ENCODE peak calls at places on chromosomes 11 and 22, in four cellular contexts. L is AG09319, B is lung, D is IMR-90. S is an unnamed sample.

GRCh38 chr22:28607710-28608109 is 71.9 kb downstream of the TTC28 start:
- DNase-seq in D (peak), L (no peak), B (no peak), S (no peak)

GRCh38 chr22:44795701-44796630 is 43.6 kb downstream of the ARHGAP8 start:
- DNase-seq in L (no peak), B (no peak), D (no peak), S (no peak)

GRCh38 chr11:59857444-59858434 is 8.5 kb downstream of the TCN1 start:
- DNase-seq in L (no peak), D (no peak), B (no peak), S (no peak)

GRCh38 chr22:45977551-45978274 is 751 bp upstream of the WNT7B start:
- DNase-seq in D (peak), L (no peak), B (no peak), S (peak)

GRCh38 chr11:121329786-121330395 is 37.3 kb downstream of the SC5D start:
- DNase-seq in L (no peak), D (no peak), B (no peak), S (no peak)

GRCh38 chr11:9754041-9754471 is 90.2 kb downstream of the SWAP70 start:
- DNase-seq in L (no peak), D (no peak), B (no peak), S (no peak)

GRCh38 chr11:35267504-35267903 is 128.5 kb downstream of the CD44 start:
- DNase-seq in D (peak), B (no peak), L (no peak), S (no peak)

GRCh38 chr22:45343143-45343542 is 33.4 kb downstream of the FAM118A start:
- DNase-seq in D (no peak), L (no peak), B (no peak), S (no peak)

GRCh38 chr11:132943737-132944556 is 588.4 kb downstream of the OPCML start:
- DNase-seq in B (no peak), L (no peak), D (no peak), S (no peak)

GRCh38 chr11:101848262-101848661 is 66.5 kb upstream of the CEP126 start:
- DNase-seq in L (no peak), D (peak), B (no peak), S (no peak)

GRCh38 chr11:102430158-102430836 is 22.3 kb downstream of the TMEM123 start:
- DNase-seq in L (no peak), B (no peak), D (peak), S (no peak)

GRCh38 chr22:48494968-48495750 is 1332.5 kb downstream of the BRD1 start:
- DNase-seq in D (no peak), L (no peak), B (no peak), S (no peak)

GRCh38 chr11:73645972-73646631 is at the start of gene PLEKHB1:
- DNase-seq in L (no peak), D (no peak), B (no peak), S (no peak)

GRCh38 chr22:28943501-28943879 is 60.1 kb downstream of the ZNRF3 start:
- DNase-seq in L (no peak), D (no peak), B (peak), S (no peak)

GRCh38 chr11:84788220-84788619 is 838.9 kb downstream of the DLG2 start:
- DNase-seq in D (no peak), L (no peak), B (no peak), S (no peak)

GRCh38 chr11:12719221-12719620 is 45.0 kb downstream of the TEAD1 start:
- DNase-seq in B (no peak), D (peak), L (no peak), S (no peak)

GRCh38 chr22:46576556-46577351 is 39.3 kb upstream of the CELSR1 start:
- DNase-seq in B (no peak), D (peak), L (no peak), S (peak)

GRCh38 chr11:68935066-68935465 is 31.4 kb downstream of the IGHMBP2 start:
- DNase-seq in B (no peak), D (no peak), L (no peak), S (no peak)

GRCh38 chr11:134888821-134889220 is 476.8 kb upstream of the B3GAT1 start:
- DNase-seq in L (no peak), D (no peak), B (no peak), S (no peak)

GRCh38 chr11:130237282-130238006 is 77.3 kb downstream of the ZBTB44 start:
- DNase-seq in L (no peak), D (peak), B (no peak), S (no peak)

GRCh38 chr11:1228921-1229451 is 6.1 kb downstream of the MUC5B start:
- DNase-seq in D (no peak), L (no peak), B (no peak), S (no peak)

GRCh38 chr11:2932850-2933251 is 3.6 kb upstream of the PHLDA2 start:
- DNase-seq in L (no peak), B (no peak), D (peak), S (no peak)

GRCh38 chr22:48757581-48757980 is 1070.1 kb downstream of the BRD1 start:
- DNase-seq in B (no peak), L (no peak), D (no peak), S (no peak)

GRCh38 chr11:110296226-110297081 is at the start of gene RDX:
- DNase-seq in D (peak), L (peak), B (peak), S (peak)

GRCh38 chr11:128058580-128059208 is 528.7 kb downstream of the ETS1 start:
- DNase-seq in L (no peak), B (no peak), D (no peak), S (no peak)
- TF ChIP-seq CTCF in L (no peak), B (no peak), D (no peak), S (no peak)

GRCh38 chr11:72222907-72223614 is 1.5 kb upstream of the INPPL1 start:
- DNase-seq in L (peak), D (peak), B (peak), S (peak)
- TF ChIP-seq CTCF in L (peak), D (peak), B (peak), S (no peak)

GRCh38 chr22:32877196-32877595 is 75.7 kb downstream of the TIMP3 start:
- DNase-seq in B (no peak), L (no peak), D (no peak), S (no peak)
- TF ChIP-seq CTCF in B (no peak), L (no peak), D (no peak), S (no peak)

DNA sequence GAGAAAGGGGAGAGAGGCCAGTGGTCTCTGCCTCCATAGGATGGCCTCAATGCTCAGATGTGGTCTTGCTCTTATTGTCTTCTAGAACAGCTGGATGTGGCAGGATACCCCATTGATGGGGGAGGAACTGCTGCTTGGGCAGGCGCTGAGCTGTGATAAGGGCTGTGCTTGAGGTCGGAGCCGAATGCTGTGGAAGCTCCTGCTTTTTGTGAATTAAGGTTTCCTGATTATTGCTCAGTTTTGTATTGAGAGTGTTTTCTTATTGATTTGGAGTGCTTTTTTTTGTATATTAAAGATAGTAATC is 57.2 kb downstream of the CABIN1 start:
- DNase-seq in D (no peak), B (no peak), L (no peak), S (no peak)
- TF ChIP-seq CTCF in D (no peak), B (no peak), L (no peak), S (no peak)

GRCh38 chr11:67276821-67277230 is 10.6 kb downstream of the GRK2 start:
- DNase-seq in L (no peak), B (no peak), D (peak), S (no peak)
- TF ChIP-seq CTCF in L (peak), B (no peak), D (peak), S (no peak)

DNA sequence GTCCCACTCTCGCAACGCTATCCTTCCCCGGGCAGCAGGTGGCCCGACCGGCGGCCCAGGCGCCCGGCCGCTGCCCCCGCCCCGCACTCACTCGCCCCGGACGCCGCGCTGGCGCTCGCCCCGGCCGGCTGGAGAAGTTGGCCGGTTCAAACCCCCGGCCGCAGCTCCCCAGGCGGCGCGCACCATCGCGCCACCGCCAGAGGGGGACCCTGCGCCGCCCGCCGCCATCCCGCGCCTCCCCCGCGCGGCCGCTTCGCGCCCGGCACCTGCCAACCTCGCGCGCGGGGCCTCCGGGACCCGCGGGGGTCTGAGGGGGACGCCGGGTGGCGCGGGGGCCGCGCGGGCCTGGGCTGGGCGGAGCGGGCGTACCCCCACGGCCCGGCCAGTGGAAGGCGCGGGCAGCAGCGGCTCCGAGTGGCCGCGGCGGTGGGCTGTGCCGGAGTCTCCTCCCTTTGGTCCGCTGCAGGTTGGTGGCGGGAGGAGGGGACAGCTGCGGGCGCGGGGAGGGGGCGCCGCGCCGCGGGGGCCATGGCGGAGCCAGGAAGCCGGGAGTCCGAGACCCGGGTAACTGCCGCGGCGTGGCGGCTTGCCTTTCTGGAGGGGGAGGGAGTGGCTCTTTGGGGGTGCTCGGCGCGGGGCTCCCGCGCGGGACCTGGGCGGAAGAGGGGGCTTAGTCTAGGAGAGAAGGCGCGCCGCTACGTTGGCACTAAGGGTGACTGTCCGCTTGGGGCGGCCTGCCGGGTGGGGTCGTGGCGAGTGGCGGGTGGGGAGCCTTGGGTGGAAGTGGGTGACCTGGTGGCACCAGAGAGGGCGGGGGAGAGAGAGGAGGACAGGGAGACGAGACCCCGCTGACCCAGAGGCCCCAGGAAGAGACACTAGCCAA is at the start of the genes MPST and TST:
- DNase-seq in D (peak), L (no peak), B (peak), S (peak)
- TF ChIP-seq CTCF in D (peak), L (no peak), B (no peak), S (no peak)